ENCODE peak calls at places on chromosomes 6 and 20, in nine cellular contexts. C is stimulated activated CD4-positive, alpha-beta T cell treated with anti-CD3 and anti-CD28 coated beads, Interleukin-2, amount 100 ng/mL, for 4 hours; M is LHCN-M2; U is GM23248; G is DMS 273 treated with DMSO at 0.1 percent for 48 hours; A is glomerular endothelial cell; K is activated CD8-positive, alpha-beta memory T cell treated with anti-CD3 and anti-CD28 coated beads for 24 hours; L is T-helper 1 cell; V is MV-4-11. D is an unnamed sample.
A peak's percentile ranks its signal among the peaks of the same experiment; 100 is the strongest.

GRCh38 chr20:54062812-54063280 is 7.5 kb downstream of the BCAS1 start:
- DNase-seq in V (peak; percentile 72), C (no peak), L (no peak), K (no peak), M (peak; percentile 56), G (peak; percentile 17), U (peak; percentile 75), A (peak; percentile 18), D (peak; percentile 60)

GRCh38 chr6:169190144-169190584 is 63.5 kb downstream of the THBS2 start:
- DNase-seq in M (peak; percentile 93), C (no peak), U (peak; percentile 91), A (no peak), K (no peak), L (no peak), G (no peak), V (no peak), D (no peak)

GRCh38 chr20:36113566-36114247 is 40.8 kb upstream of the EPB41L1 start:
- DNase-seq in L (no peak), U (no peak), M (no peak), A (no peak), C (no peak), K (no peak), V (peak; percentile 88), G (no peak), D (no peak)

GRCh38 chr6:12009180-12009748 is 2.8 kb upstream of the HIVEP1 start:
- DNase-seq in L (no peak), K (peak; percentile 77), G (no peak), A (no peak), U (no peak), V (no peak), C (no peak), M (no peak), D (no peak)

GRCh38 chr20:33305591-33306057 is 22.6 kb downstream of the BPIFB1 start:
- DNase-seq in C (no peak), G (no peak), L (no peak), V (no peak), M (peak; percentile 17), U (peak; percentile 47), A (no peak), K (no peak), D (no peak)

GRCh38 chr6:104682722-104683643 is 176.7 kb downstream of the HACE1 start:
- DNase-seq in L (peak; percentile 32), U (peak; percentile 65), A (no peak), M (peak; percentile 62), V (no peak), G (no peak), K (peak; percentile 86), C (peak; percentile 53), D (no peak)

GRCh38 chr6:114108119-114109002 is 137.4 kb upstream of the HDAC2 start:
- DNase-seq in A (peak; percentile 36), G (peak; percentile 9), V (peak; percentile 56), L (no peak), M (peak; percentile 76), C (no peak), K (no peak), U (peak; percentile 84), D (peak; percentile 30)

GRCh38 chr6:154649723-154650122 is 83.5 kb upstream of the SCAF8 start:
- DNase-seq in G (no peak), K (no peak), M (no peak), C (no peak), U (no peak), V (no peak), L (no peak), A (no peak), D (no peak)

GRCh38 chr20:14860410-14860814 is 523.0 kb upstream of the FLRT3 start:
- DNase-seq in C (no peak), K (no peak), L (no peak), M (no peak), A (no peak), V (no peak), U (no peak), G (no peak), D (no peak)

GRCh38 chr20:51272392-51272791 is 249.5 kb upstream of the KCNG1 start:
- DNase-seq in A (no peak), V (peak; percentile 81), L (no peak), C (no peak), K (no peak), M (peak; percentile 48), G (no peak), U (peak; percentile 53), D (peak; percentile 23)

GRCh38 chr20:44678247-44678646 is 26.7 kb upstream of the ADA start:
- DNase-seq in C (no peak), M (no peak), V (peak; percentile 8), K (no peak), U (no peak), G (no peak), L (no peak), A (no peak), D (no peak)

GRCh38 chr6:15129872-15130271 is 116.0 kb upstream of the JARID2 start:
- DNase-seq in A (no peak), L (no peak), M (peak; percentile 14), C (no peak), U (no peak), V (no peak), K (no peak), G (no peak), D (no peak)

GRCh38 chr6:116217069-116217468 is 36.8 kb downstream of the TSPYL4 start:
- DNase-seq in A (no peak), U (peak; percentile 71), C (no peak), G (no peak), L (no peak), K (no peak), V (peak; percentile 62), M (peak; percentile 60), D (peak; percentile 49)

GRCh38 chr20:10217517-10218410 is 866 bp upstream of the SNAP25 start:
- DNase-seq in C (peak; percentile 1), U (peak; percentile 76), L (no peak), M (peak; percentile 68), K (no peak), G (no peak), V (peak; percentile 51), A (no peak), D (no peak)

GRCh38 chr20:25480797-25481196 is 73.3 kb downstream of the GINS1 start:
- DNase-seq in G (no peak), K (no peak), U (no peak), C (no peak), A (no peak), M (no peak), L (no peak), V (no peak), D (no peak)

GRCh38 chr20:58515240-58516212 is at the start of gene APCDD1L:
- DNase-seq in M (peak; percentile 41), K (no peak), G (no peak), V (no peak), C (no peak), L (no peak), U (peak; percentile 87), A (no peak), D (no peak)

GRCh38 chr6:16362819-16363589 is 124.6 kb downstream of the GMPR start:
- DNase-seq in V (no peak), G (no peak), U (no peak), M (no peak), C (no peak), L (no peak), A (no peak), K (no peak), D (no peak)

GRCh38 chr6:108555399-108556052 is 5.2 kb upstream of the FOXO3 start:
- DNase-seq in U (no peak), G (no peak), M (no peak), C (no peak), K (no peak), A (no peak), L (no peak), V (no peak), D (no peak)

GRCh38 chr20:8803065-8803464 is 265.8 kb upstream of the PLCB4 start:
- DNase-seq in C (no peak), K (no peak), U (no peak), G (no peak), L (no peak), M (no peak), A (no peak), V (no peak), D (no peak)

GRCh38 chr20:38060536-38060935 is 27.0 kb downstream of the RPRD1B start:
- DNase-seq in G (no peak), A (no peak), U (peak; percentile 11), M (no peak), K (no peak), L (no peak), V (no peak), C (no peak), D (no peak)

GRCh38 chr6:116036885-116037284 is 23.8 kb downstream of the FRK start:
- DNase-seq in U (no peak), V (no peak), G (no peak), K (no peak), A (no peak), L (no peak), M (no peak), C (no peak), D (no peak)

GRCh38 chr20:48656661-48657211 is 171.1 kb downstream of the PREX1 start:
- DNase-seq in A (no peak), C (no peak), U (peak; percentile 20), L (no peak), M (no peak), V (no peak), K (no peak), G (no peak), D (no peak)

GRCh38 chr6:5752282-5752681 is 254.4 kb downstream of the NRN1 start:
- DNase-seq in C (no peak), V (no peak), G (no peak), L (no peak), K (no peak), M (peak; percentile 94), A (no peak), U (peak; percentile 91), D (no peak)

GRCh38 chr20:62899633-62900051 is 26.7 kb downstream of the DIDO1 start:
- DNase-seq in M (no peak), A (no peak), V (no peak), G (no peak), L (no peak), K (no peak), U (peak; percentile 32), C (no peak), D (no peak)

GRCh38 chr6:30839666-30840065 is 44.7 kb upstream of the DDR1 start:
- DNase-seq in M (no peak), A (no peak), G (no peak), V (no peak), L (no peak), C (no peak), K (no peak), U (no peak), D (no peak)

GRCh38 chr6:142349215-142349823 is 47.5 kb downstream of the ADGRG6 start:
- DNase-seq in C (no peak), G (no peak), U (no peak), A (no peak), V (no peak), M (no peak), K (no peak), L (no peak), D (no peak)

GRCh38 chr6:45590225-45590624 is 212.5 kb upstream of the SUPT3H start:
- DNase-seq in C (no peak), L (no peak), V (no peak), M (no peak), G (no peak), K (no peak), A (peak; percentile 31), U (peak; percentile 75), D (no peak)

GRCh38 chr6:136582702-136583471 is 32.7 kb upstream of the MAP7 start:
- DNase-seq in G (no peak), M (peak; percentile 81), L (no peak), C (no peak), U (peak; percentile 93), V (peak; percentile 47), A (peak; percentile 69), K (no peak), D (peak; percentile 8)

GRCh38 chr6:32432050-32432450 is 7.6 kb upstream of the HLA-DRA start:
- DNase-seq in U (peak; percentile 52), G (no peak), C (no peak), M (peak; percentile 9), L (no peak), K (no peak), A (no peak), V (peak; percentile 41), D (peak; percentile 0)

GRCh38 chr20:18904624-18905023 is 91.0 kb downstream of the SCP2D1 start:
- DNase-seq in K (no peak), C (no peak), A (no peak), V (peak; percentile 26), G (no peak), L (no peak), U (peak; percentile 10), M (no peak), D (no peak)

GRCh38 chr6:122063761-122064160 is 335.7 kb upstream of the HSF2 start:
- DNase-seq in V (no peak), A (no peak), M (no peak), K (no peak), C (no peak), U (no peak), L (no peak), G (no peak), D (no peak)

D was measured in NCI-H1694 treated with DMSO at 0.1 percent for 48 hours.